ENCODE peak calls at places on chromosomes 5 and 9, in six cellular contexts. One of them, this sample, is unnamed.
A peak's percentile ranks its signal among the peaks of the same experiment; 100 is the strongest.

GRCh38 chr5:160360310-160360709 is 10.1 kb downstream of the C1QTNF2 start:
- DNase-seq in GM12878: no peak
- DNase-seq in HepG2: no peak
- DNase-seq in K562: no peak
- DNase-seq in endothelial cell of umbilical vein: no peak
- DNase-seq in A549: no peak
- DNase-seq in this sample: no peak

GRCh38 chr9:93701494-93702218 is 125.3 kb downstream of the PHF2 start:
- DNase-seq in GM12878: no peak
- DNase-seq in endothelial cell of umbilical vein: no peak
- DNase-seq in A549: no peak
- DNase-seq in K562: no peak
- DNase-seq in HepG2: no peak
- DNase-seq in this sample: no peak

GRCh38 chr9:22452415-22453010 is 5.9 kb downstream of the DMRTA1 start:
- DNase-seq in endothelial cell of umbilical vein: peak; percentile 63
- DNase-seq in A549: peak; percentile 38
- DNase-seq in K562: no peak
- DNase-seq in HepG2: peak; percentile 17
- DNase-seq in GM12878: no peak
- DNase-seq in this sample: no peak

GRCh38 chr9:78695521-78695920 is 398.6 kb downstream of the PSAT1 start:
- DNase-seq in A549: no peak
- DNase-seq in K562: no peak
- DNase-seq in endothelial cell of umbilical vein: no peak
- DNase-seq in HepG2: no peak
- DNase-seq in GM12878: no peak
- DNase-seq in this sample: peak; percentile 3

GRCh38 chr5:117454716-117455212 is 880.1 kb upstream of the SEMA6A start:
- DNase-seq in GM12878: peak; percentile 20
- DNase-seq in A549: peak; percentile 42
- DNase-seq in endothelial cell of umbilical vein: no peak
- DNase-seq in HepG2: peak; percentile 50
- DNase-seq in K562: peak; percentile 29
- DNase-seq in this sample: peak; percentile 55

GRCh38 chr5:79878721-79879336 is 112.2 kb downstream of the MTX3 start:
- DNase-seq in GM12878: no peak
- DNase-seq in A549: peak; percentile 11
- DNase-seq in endothelial cell of umbilical vein: no peak
- DNase-seq in K562: peak; percentile 48
- DNase-seq in HepG2: peak; percentile 13
- DNase-seq in this sample: peak; percentile 20

GRCh38 chr5:395921-396714 is 46.9 kb upstream of the EXOC3 start:
- DNase-seq in A549: no peak
- DNase-seq in K562: no peak
- DNase-seq in GM12878: no peak
- DNase-seq in endothelial cell of umbilical vein: no peak
- DNase-seq in HepG2: no peak
- DNase-seq in this sample: peak; percentile 20

GRCh38 chr9:76877961-76878360 is 28.0 kb downstream of the PRUNE2 start:
- DNase-seq in A549: no peak
- DNase-seq in endothelial cell of umbilical vein: no peak
- DNase-seq in GM12878: no peak
- DNase-seq in HepG2: no peak
- DNase-seq in K562: no peak
- DNase-seq in this sample: no peak

GRCh38 chr5:139763584-139764249 is 31.9 kb upstream of the PSD2 start:
- DNase-seq in endothelial cell of umbilical vein: no peak
- DNase-seq in A549: no peak
- DNase-seq in GM12878: no peak
- DNase-seq in K562: no peak
- DNase-seq in HepG2: no peak
- DNase-seq in this sample: no peak

GRCh38 chr9:114309096-114309495 is 13.8 kb upstream of the ORM1 start:
- DNase-seq in A549: no peak
- DNase-seq in endothelial cell of umbilical vein: no peak
- DNase-seq in K562: no peak
- DNase-seq in HepG2: no peak
- DNase-seq in GM12878: no peak
- DNase-seq in this sample: no peak

GRCh38 chr9:14547245-14548060 is 145.8 kb downstream of the ZDHHC21 start:
- DNase-seq in A549: no peak
- DNase-seq in K562: no peak
- DNase-seq in GM12878: no peak
- DNase-seq in HepG2: no peak
- DNase-seq in endothelial cell of umbilical vein: no peak
- DNase-seq in this sample: no peak

GRCh38 chr5:67182406-67182805 is 14.2 kb downstream of the CD180 start:
- DNase-seq in HepG2: no peak
- DNase-seq in endothelial cell of umbilical vein: peak; percentile 86
- DNase-seq in GM12878: no peak
- DNase-seq in K562: peak; percentile 14
- DNase-seq in A549: peak; percentile 12
- DNase-seq in this sample: peak; percentile 25

GRCh38 chr9:350354-350753 is 135.7 kb downstream of the DOCK8 start:
- DNase-seq in HepG2: no peak
- DNase-seq in K562: no peak
- DNase-seq in A549: no peak
- DNase-seq in GM12878: no peak
- DNase-seq in endothelial cell of umbilical vein: no peak
- DNase-seq in this sample: no peak

GRCh38 chr5:160009591-160009989 is 651 bp downstream of the TTC1 start:
- DNase-seq in HepG2: no peak
- DNase-seq in A549: no peak
- DNase-seq in endothelial cell of umbilical vein: no peak
- DNase-seq in K562: no peak
- DNase-seq in GM12878: no peak
- DNase-seq in this sample: no peak

GRCh38 chr9:2916382-2916985 is 72.6 kb upstream of the PUM3 start:
- DNase-seq in HepG2: no peak
- DNase-seq in endothelial cell of umbilical vein: no peak
- DNase-seq in K562: no peak
- DNase-seq in GM12878: no peak
- DNase-seq in A549: no peak
- DNase-seq in this sample: peak; percentile 12

GRCh38 chr9:38388283-38389223 is 3.9 kb upstream of the ALDH1B1 start:
- DNase-seq in endothelial cell of umbilical vein: no peak
- DNase-seq in A549: no peak
- DNase-seq in HepG2: peak; percentile 44
- DNase-seq in K562: no peak
- DNase-seq in GM12878: no peak
- DNase-seq in this sample: no peak

GRCh38 chr9:91426123-91426745 is 2.6 kb upstream of the NFIL3 start:
- DNase-seq in endothelial cell of umbilical vein: peak; percentile 37
- DNase-seq in A549: peak; percentile 69
- DNase-seq in K562: peak; percentile 41
- DNase-seq in HepG2: peak; percentile 53
- DNase-seq in GM12878: no peak
- DNase-seq in this sample: peak; percentile 71

GRCh38 chr5:149581931-149582768 is 852 bp downstream of the ARHGEF37 start:
- DNase-seq in A549: no peak
- DNase-seq in K562: no peak
- DNase-seq in endothelial cell of umbilical vein: peak; percentile 93
- DNase-seq in HepG2: no peak
- DNase-seq in GM12878: no peak
- DNase-seq in this sample: no peak

GRCh38 chr9:109224751-109225150 is 57.7 kb upstream of the FRRS1L start:
- DNase-seq in K562: no peak
- DNase-seq in HepG2: no peak
- DNase-seq in endothelial cell of umbilical vein: no peak
- DNase-seq in GM12878: no peak
- DNase-seq in A549: no peak
- DNase-seq in this sample: no peak

GRCh38 chr9:72945391-72945790 is 7.5 kb downstream of the ALDH1A1 start:
- DNase-seq in A549: peak; percentile 58
- DNase-seq in endothelial cell of umbilical vein: no peak
- DNase-seq in K562: no peak
- DNase-seq in GM12878: no peak
- DNase-seq in HepG2: no peak
- DNase-seq in this sample: no peak

GRCh38 chr9:134031071-134031470 is 5.8 kb downstream of the BRD3OS start:
- DNase-seq in HepG2: no peak
- DNase-seq in GM12878: no peak
- DNase-seq in K562: no peak
- DNase-seq in endothelial cell of umbilical vein: no peak
- DNase-seq in A549: no peak
- DNase-seq in this sample: no peak

GRCh38 chr9:79880626-79881025 is 308.9 kb downstream of the TLE4 start:
- DNase-seq in endothelial cell of umbilical vein: no peak
- DNase-seq in A549: no peak
- DNase-seq in GM12878: no peak
- DNase-seq in K562: no peak
- DNase-seq in HepG2: no peak
- DNase-seq in this sample: no peak

GRCh38 chr9:124022201-124023121 is 10.9 kb downstream of the LHX2 start:
- DNase-seq in endothelial cell of umbilical vein: no peak
- DNase-seq in GM12878: no peak
- DNase-seq in A549: no peak
- DNase-seq in K562: peak; percentile 89
- DNase-seq in HepG2: peak; percentile 24
- DNase-seq in this sample: peak; percentile 31

GRCh38 chr5:67809589-67809988 is 406.0 kb upstream of the PIK3R1 start:
- DNase-seq in endothelial cell of umbilical vein: no peak
- DNase-seq in GM12878: peak; percentile 83
- DNase-seq in A549: no peak
- DNase-seq in HepG2: no peak
- DNase-seq in K562: no peak
- DNase-seq in this sample: no peak

GRCh38 chr5:87411586-87412416 is 929 bp downstream of the CCNH start:
- DNase-seq in A549: peak; percentile 29
- DNase-seq in HepG2: peak; percentile 33
- DNase-seq in endothelial cell of umbilical vein: peak; percentile 71
- DNase-seq in GM12878: no peak
- DNase-seq in K562: peak; percentile 33
- DNase-seq in this sample: peak; percentile 65

GRCh38 chr9:15492485-15493150 is 18.2 kb downstream of the PSIP1 start:
- DNase-seq in A549: no peak
- DNase-seq in HepG2: no peak
- DNase-seq in K562: no peak
- DNase-seq in GM12878: no peak
- DNase-seq in endothelial cell of umbilical vein: no peak
- DNase-seq in this sample: no peak

GRCh38 chr5:132257131-132258101 is at the start of gene PDLIM4:
- DNase-seq in endothelial cell of umbilical vein: peak; percentile 62
- DNase-seq in GM12878: no peak
- DNase-seq in A549: no peak
- DNase-seq in K562: peak; percentile 66
- DNase-seq in HepG2: no peak
- DNase-seq in this sample: no peak
- TF ChIP-seq POLR2A in endothelial cell of umbilical vein: peak; percentile 80
- TF ChIP-seq POLR2A in GM12878: no peak
- TF ChIP-seq POLR2A in A549: no peak
- TF ChIP-seq POLR2A in K562: peak; percentile 44
- TF ChIP-seq POLR2A in HepG2: no peak
- TF ChIP-seq POLR2A in this sample: no peak

DNA sequence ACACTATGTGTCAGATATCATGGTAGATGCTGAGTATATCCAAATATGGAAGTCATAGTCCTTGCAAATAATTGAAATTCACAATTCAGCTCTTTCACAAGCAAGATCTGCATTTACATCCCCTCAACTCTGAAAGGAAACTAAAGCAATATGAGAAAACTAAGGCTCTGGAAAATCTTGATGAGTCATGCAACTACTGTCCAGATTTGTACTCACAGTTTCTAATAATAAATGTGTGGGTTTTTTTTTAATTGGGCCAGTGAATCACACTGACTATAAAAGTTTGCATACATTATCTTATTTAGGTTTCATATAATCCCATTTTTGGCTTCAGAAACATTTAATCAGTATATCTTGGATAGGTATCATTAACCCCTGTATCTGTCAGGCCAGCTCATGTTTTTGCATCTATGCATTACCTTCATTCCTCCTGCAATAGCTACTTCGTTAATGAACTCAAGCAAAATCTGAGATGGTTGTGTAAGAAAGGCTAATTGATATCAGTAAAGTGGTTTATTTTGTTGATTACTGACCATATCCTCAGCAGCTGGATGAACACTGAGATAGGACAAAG is 58.7 kb upstream of the PRR16 start:
- DNase-seq in HepG2: no peak
- DNase-seq in GM12878: no peak
- DNase-seq in A549: no peak
- DNase-seq in endothelial cell of umbilical vein: peak; percentile 80
- DNase-seq in K562: no peak
- DNase-seq in this sample: peak; percentile 37
- TF ChIP-seq MYC in HepG2: no peak
- TF ChIP-seq MYC in GM12878: no peak
- TF ChIP-seq MYC in A549: no peak
- TF ChIP-seq MYC in endothelial cell of umbilical vein: no peak
- TF ChIP-seq MYC in K562: no peak
- TF ChIP-seq MYC in this sample: no peak

DNA sequence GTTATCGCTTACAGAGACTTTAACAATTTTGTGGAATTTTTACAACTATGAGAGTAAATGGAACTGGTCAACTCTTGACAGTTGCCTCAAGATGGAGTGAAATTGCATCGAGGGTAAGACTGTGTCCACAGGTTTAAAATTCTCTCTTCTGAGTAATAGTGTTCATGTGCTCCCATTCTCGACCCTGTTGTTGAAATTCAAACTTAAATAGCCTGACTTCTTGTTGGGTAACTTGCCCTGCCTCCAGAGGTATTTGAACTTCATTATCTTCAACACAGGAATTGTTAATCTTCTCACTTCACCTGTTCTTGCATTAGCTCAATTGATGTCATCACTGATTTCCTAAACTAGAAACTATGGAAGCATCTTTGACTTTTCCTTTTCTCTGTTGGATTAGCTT is 77.5 kb downstream of the PIP5K1B start:
- DNase-seq in K562: no peak
- DNase-seq in endothelial cell of umbilical vein: no peak
- DNase-seq in A549: no peak
- DNase-seq in GM12878: no peak
- DNase-seq in HepG2: no peak
- DNase-seq in this sample: no peak
- H3K4me3 ChIP-seq in K562: no peak overlapping the region
- H3K4me3 ChIP-seq in endothelial cell of umbilical vein: no peak overlapping the region
- H3K4me3 ChIP-seq in A549: no peak overlapping the region
- H3K4me3 ChIP-seq in GM12878: peak overlapping the region; percentile 28
- H3K4me3 ChIP-seq in HepG2: no peak overlapping the region
- H3K4me3 ChIP-seq in this sample: no peak overlapping the region

GRCh38 chr9:135076876-135077430 is 10.5 kb upstream of the OLFM1 start:
- DNase-seq in A549: no peak
- DNase-seq in HepG2: no peak
- DNase-seq in endothelial cell of umbilical vein: no peak
- DNase-seq in K562: no peak
- DNase-seq in GM12878: no peak
- DNase-seq in this sample: no peak

GRCh38 chr9:135076143-135076875 is 11.2 kb upstream of the OLFM1 start:
- DNase-seq in K562: no peak
- DNase-seq in GM12878: no peak
- DNase-seq in HepG2: no peak
- DNase-seq in A549: no peak
- DNase-seq in endothelial cell of umbilical vein: no peak
- DNase-seq in this sample: no peak

GRCh38 chr9:135073741-135074305 is 13.6 kb upstream of the OLFM1 start:
- DNase-seq in HepG2: no peak
- DNase-seq in GM12878: no peak
- DNase-seq in A549: no peak
- DNase-seq in endothelial cell of umbilical vein: no peak
- DNase-seq in K562: no peak
- DNase-seq in this sample: no peak

GRCh38 chr9:135074354-135075233 is 12.9 kb upstream of the OLFM1 start:
- DNase-seq in HepG2: no peak
- DNase-seq in GM12878: no peak
- DNase-seq in K562: no peak
- DNase-seq in A549: no peak
- DNase-seq in endothelial cell of umbilical vein: no peak
- DNase-seq in this sample: no peak

GRCh38 chr9:135075234-135076142 is 12.0 kb upstream of the OLFM1 start:
- DNase-seq in K562: no peak
- DNase-seq in GM12878: no peak
- DNase-seq in HepG2: no peak
- DNase-seq in A549: no peak
- DNase-seq in endothelial cell of umbilical vein: no peak
- DNase-seq in this sample: no peak
- TF ChIP-seq POLR2A in K562: no peak
- TF ChIP-seq POLR2A in GM12878: no peak
- TF ChIP-seq POLR2A in HepG2: no peak
- TF ChIP-seq POLR2A in A549: no peak
- TF ChIP-seq POLR2A in endothelial cell of umbilical vein: no peak
- TF ChIP-seq POLR2A in this sample: no peak

This sample was measured in NB4.